ENCODE peak calls at places on chromosomes 1 and 21, in six cellular contexts. One of them, this sample, is unnamed.

GRCh38 chr1:35885961-35886558 is 3.1 kb downstream of the AGO1 start:
- DNase-seq in RWPE1: no peak
- DNase-seq in left lung: no peak
- DNase-seq in epithelial cell of proximal tubule: no peak
- DNase-seq in GM12864: no peak
- DNase-seq in H9: peak
- DNase-seq in this sample: no peak

GRCh38 chr21:45385549-45386050 is 19.4 kb upstream of the COL18A1 start:
- DNase-seq in RWPE1: no peak
- DNase-seq in left lung: peak
- DNase-seq in epithelial cell of proximal tubule: no peak
- DNase-seq in GM12864: no peak
- DNase-seq in H9: no peak
- DNase-seq in this sample: no peak

GRCh38 chr1:214414691-214415090 is 133.7 kb downstream of the SMYD2 start:
- DNase-seq in RWPE1: no peak
- DNase-seq in left lung: no peak
- DNase-seq in epithelial cell of proximal tubule: no peak
- DNase-seq in GM12864: no peak
- DNase-seq in H9: no peak
- DNase-seq in this sample: no peak

GRCh38 chr1:178093150-178093957 is 550 bp upstream of the RASAL2 start:
- DNase-seq in RWPE1: peak
- DNase-seq in left lung: peak
- DNase-seq in epithelial cell of proximal tubule: peak
- DNase-seq in GM12864: peak
- DNase-seq in H9: peak
- DNase-seq in this sample: peak

GRCh38 chr1:24806588-24806987 is 61.3 kb downstream of the CLIC4 start:
- DNase-seq in RWPE1: no peak
- DNase-seq in left lung: no peak
- DNase-seq in epithelial cell of proximal tubule: no peak
- DNase-seq in GM12864: no peak
- DNase-seq in H9: no peak
- DNase-seq in this sample: no peak

GRCh38 chr1:203268901-203269653 is 36.2 kb upstream of the BTG2 start:
- DNase-seq in RWPE1: peak
- DNase-seq in left lung: no peak
- DNase-seq in epithelial cell of proximal tubule: no peak
- DNase-seq in GM12864: no peak
- DNase-seq in H9: peak
- DNase-seq in this sample: peak

GRCh38 chr1:41637367-41637766 is 152.9 kb upstream of the EDN2 start:
- DNase-seq in RWPE1: no peak
- DNase-seq in left lung: no peak
- DNase-seq in epithelial cell of proximal tubule: no peak
- DNase-seq in GM12864: no peak
- DNase-seq in H9: no peak
- DNase-seq in this sample: no peak

GRCh38 chr21:45457832-45458172 is 52.8 kb downstream of the COL18A1 start:
- DNase-seq in RWPE1: no peak
- DNase-seq in left lung: no peak
- DNase-seq in epithelial cell of proximal tubule: no peak
- DNase-seq in GM12864: no peak
- DNase-seq in H9: no peak
- DNase-seq in this sample: no peak

GRCh38 chr21:45378258-45378966 is 26.6 kb upstream of the COL18A1 start:
- DNase-seq in RWPE1: no peak
- DNase-seq in left lung: peak
- DNase-seq in epithelial cell of proximal tubule: no peak
- DNase-seq in GM12864: no peak
- DNase-seq in H9: peak
- DNase-seq in this sample: no peak

GRCh38 chr1:147847831-147848230 is 54.8 kb upstream of the GJA8 start:
- DNase-seq in RWPE1: no peak
- DNase-seq in left lung: no peak
- DNase-seq in epithelial cell of proximal tubule: no peak
- DNase-seq in GM12864: no peak
- DNase-seq in H9: no peak
- DNase-seq in this sample: no peak

GRCh38 chr1:229085291-229085690 is 185.6 kb upstream of the RAB4A start:
- DNase-seq in RWPE1: no peak
- DNase-seq in left lung: no peak
- DNase-seq in epithelial cell of proximal tubule: no peak
- DNase-seq in GM12864: no peak
- DNase-seq in H9: no peak
- DNase-seq in this sample: no peak

GRCh38 chr1:217088521-217089221 is 365.4 kb upstream of the ESRRG start:
- DNase-seq in RWPE1: no peak
- DNase-seq in left lung: no peak
- DNase-seq in epithelial cell of proximal tubule: no peak
- DNase-seq in GM12864: no peak
- DNase-seq in H9: peak
- DNase-seq in this sample: no peak

GRCh38 chr1:6488602-6489382 is 2.7 kb downstream of the PLEKHG5 start:
- DNase-seq in RWPE1: peak
- DNase-seq in left lung: no peak
- DNase-seq in epithelial cell of proximal tubule: no peak
- DNase-seq in GM12864: no peak
- DNase-seq in H9: no peak
- DNase-seq in this sample: peak

GRCh38 chr21:31351438-31351837 is 7.4 kb upstream of the TIAM1 start:
- DNase-seq in RWPE1: peak
- DNase-seq in left lung: no peak
- DNase-seq in epithelial cell of proximal tubule: no peak
- DNase-seq in GM12864: no peak
- DNase-seq in H9: no peak
- DNase-seq in this sample: peak

GRCh38 chr21:14737922-14738321 is 191.8 kb upstream of the SAMSN1 start:
- DNase-seq in RWPE1: peak
- DNase-seq in left lung: no peak
- DNase-seq in epithelial cell of proximal tubule: peak
- DNase-seq in GM12864: no peak
- DNase-seq in H9: no peak
- DNase-seq in this sample: peak

GRCh38 chr1:7745783-7746182 is 25.3 kb upstream of the VAMP3 start:
- DNase-seq in RWPE1: peak
- DNase-seq in left lung: peak
- DNase-seq in epithelial cell of proximal tubule: peak
- DNase-seq in GM12864: no peak
- DNase-seq in H9: no peak
- DNase-seq in this sample: peak

GRCh38 chr1:76868916-76869315 is 1.6 kb downstream of the ST6GALNAC5 start:
- DNase-seq in RWPE1: no peak
- DNase-seq in left lung: peak
- DNase-seq in epithelial cell of proximal tubule: no peak
- DNase-seq in GM12864: no peak
- DNase-seq in H9: peak
- DNase-seq in this sample: no peak

GRCh38 chr1:30677471-30677870 is 45.9 kb downstream of the MATN1 start:
- DNase-seq in RWPE1: no peak
- DNase-seq in left lung: no peak
- DNase-seq in epithelial cell of proximal tubule: no peak
- DNase-seq in GM12864: no peak
- DNase-seq in H9: no peak
- DNase-seq in this sample: peak

GRCh38 chr1:45236136-45236535 is 29.7 kb upstream of the ZSWIM5 start:
- DNase-seq in RWPE1: no peak
- DNase-seq in left lung: no peak
- DNase-seq in epithelial cell of proximal tubule: no peak
- DNase-seq in GM12864: no peak
- DNase-seq in H9: no peak
- DNase-seq in this sample: no peak

GRCh38 chr1:45225598-45225997 is 19.2 kb upstream of the ZSWIM5 start:
- DNase-seq in RWPE1: no peak
- DNase-seq in left lung: no peak
- DNase-seq in epithelial cell of proximal tubule: no peak
- DNase-seq in GM12864: no peak
- DNase-seq in H9: no peak
- DNase-seq in this sample: no peak

DNA sequence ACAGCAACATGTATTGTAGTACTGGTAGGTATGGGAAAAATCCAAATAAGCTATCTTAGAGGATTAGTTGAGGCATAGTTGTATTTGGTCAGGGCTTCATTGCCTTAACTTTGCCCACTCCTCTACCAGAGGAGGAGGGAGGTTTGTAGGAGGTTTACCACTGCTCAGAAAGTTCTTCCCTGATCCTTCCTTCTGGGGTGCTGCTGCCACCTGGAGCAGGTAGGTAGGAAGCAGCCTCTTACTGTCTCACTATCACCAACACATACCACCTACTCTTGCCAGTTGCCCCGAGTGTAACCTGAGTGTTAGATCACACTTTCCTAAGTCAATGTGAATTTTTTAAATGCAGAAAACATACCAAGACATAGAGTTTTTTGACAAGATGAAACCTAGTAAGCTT is 24.1 kb upstream of the ZSWIM5 start:
- DNase-seq in RWPE1: peak
- DNase-seq in left lung: no peak
- DNase-seq in epithelial cell of proximal tubule: no peak
- DNase-seq in GM12864: no peak
- DNase-seq in H9: peak
- DNase-seq in this sample: peak
- TF ChIP-seq CTCF in RWPE1: no peak
- TF ChIP-seq CTCF in left lung: no peak
- TF ChIP-seq CTCF in epithelial cell of proximal tubule: peak
- TF ChIP-seq CTCF in GM12864: no peak
- TF ChIP-seq CTCF in H9: peak
- TF ChIP-seq CTCF in this sample: no peak

DNA sequence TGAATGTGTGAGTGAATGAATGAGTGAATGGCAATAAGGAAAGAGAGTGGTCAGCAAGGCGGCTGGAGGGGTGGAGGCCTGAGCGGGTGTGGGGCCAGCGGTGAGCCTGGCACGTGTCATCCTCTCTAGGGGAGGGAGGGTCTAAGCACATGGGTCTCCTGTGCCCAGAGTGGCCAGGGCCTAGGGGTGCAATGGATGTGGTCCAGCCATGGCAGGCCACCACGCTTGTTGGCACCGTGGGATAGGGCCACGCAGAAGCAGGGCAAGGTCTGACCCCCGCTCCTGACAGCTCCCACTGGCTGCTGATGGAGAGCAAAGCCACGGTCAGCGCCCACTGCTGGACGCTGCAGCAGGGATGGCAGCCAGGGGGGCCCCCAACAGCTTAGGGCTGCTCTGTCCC is 19.5 kb upstream of the SPSB1 start:
- DNase-seq in RWPE1: no peak
- DNase-seq in left lung: no peak
- DNase-seq in epithelial cell of proximal tubule: no peak
- DNase-seq in GM12864: no peak
- DNase-seq in H9: no peak
- DNase-seq in this sample: no peak
- TF ChIP-seq CTCF in RWPE1: no peak
- TF ChIP-seq CTCF in left lung: no peak
- TF ChIP-seq CTCF in epithelial cell of proximal tubule: no peak
- TF ChIP-seq CTCF in GM12864: no peak
- TF ChIP-seq CTCF in H9: peak
- TF ChIP-seq CTCF in this sample: no peak

GRCh38 chr1:5351366-5351765 is 640.9 kb downstream of the NPHP4 start:
- DNase-seq in RWPE1: no peak
- DNase-seq in left lung: no peak
- DNase-seq in epithelial cell of proximal tubule: no peak
- DNase-seq in GM12864: no peak
- DNase-seq in H9: peak
- DNase-seq in this sample: no peak

GRCh38 chr1:5348732-5349465 is 643.3 kb downstream of the NPHP4 start:
- DNase-seq in RWPE1: no peak
- DNase-seq in left lung: no peak
- DNase-seq in epithelial cell of proximal tubule: no peak
- DNase-seq in GM12864: no peak
- DNase-seq in H9: no peak
- DNase-seq in this sample: no peak

GRCh38 chr1:5349526-5349925 is 642.7 kb downstream of the NPHP4 start:
- DNase-seq in RWPE1: no peak
- DNase-seq in left lung: no peak
- DNase-seq in epithelial cell of proximal tubule: no peak
- DNase-seq in GM12864: no peak
- DNase-seq in H9: no peak
- DNase-seq in this sample: no peak

GRCh38 chr1:5354681-5355080 is 637.5 kb downstream of the NPHP4 start:
- DNase-seq in RWPE1: no peak
- DNase-seq in left lung: no peak
- DNase-seq in epithelial cell of proximal tubule: no peak
- DNase-seq in GM12864: no peak
- DNase-seq in H9: no peak
- DNase-seq in this sample: no peak
- TF ChIP-seq CTCF in RWPE1: no peak
- TF ChIP-seq CTCF in left lung: no peak
- TF ChIP-seq CTCF in epithelial cell of proximal tubule: no peak
- TF ChIP-seq CTCF in GM12864: no peak
- TF ChIP-seq CTCF in H9: no peak
- TF ChIP-seq CTCF in this sample: no peak

GRCh38 chr1:236535656-236536293 is 12.0 kb downstream of the LGALS8 start:
- DNase-seq in RWPE1: no peak
- DNase-seq in left lung: no peak
- DNase-seq in epithelial cell of proximal tubule: no peak
- DNase-seq in GM12864: no peak
- DNase-seq in H9: no peak
- DNase-seq in this sample: no peak
- TF ChIP-seq CTCF in RWPE1: no peak
- TF ChIP-seq CTCF in left lung: no peak
- TF ChIP-seq CTCF in epithelial cell of proximal tubule: no peak
- TF ChIP-seq CTCF in GM12864: no peak
- TF ChIP-seq CTCF in H9: no peak
- TF ChIP-seq CTCF in this sample: no peak